ENCODE peak calls at places on chromosome 21, in four cellular contexts. E, D, I and Q are unnamed samples.
A peak's percentile ranks its signal among the peaks of the same experiment; 100 is the strongest.

GRCh38 chr21:39660596-39660995 is 47.9 kb downstream of the B3GALT5 start:
- DNase-seq in E (no peak), D (peak; percentile 71), I (no peak), Q (no peak)

GRCh38 chr21:28207776-28208175 is 784.9 kb downstream of the LTN1 start:
- DNase-seq in E (no peak), D (no peak), I (no peak), Q (no peak)

GRCh38 chr21:45322960-45323461 is 35.3 kb upstream of the POFUT2 start:
- DNase-seq in E (no peak), D (peak; percentile 26), I (no peak), Q (peak; percentile 83)

GRCh38 chr21:21463456-21463855 is 465.2 kb downstream of the NCAM2 start:
- DNase-seq in E (no peak), D (peak; percentile 12), I (no peak), Q (no peak)

GRCh38 chr21:17780539-17780938 is 38.6 kb downstream of the C21orf91 start:
- DNase-seq in E (peak; percentile 51), D (no peak), I (no peak), Q (no peak)

GRCh38 chr21:34340062-34340461 is 23.7 kb upstream of the KCNE2 start:
- DNase-seq in E (no peak), D (no peak), I (no peak), Q (no peak)

GRCh38 chr21:33278736-33279135 is 12.6 kb downstream of the IL10RB start:
- DNase-seq in E (no peak), D (no peak), I (no peak), Q (no peak)

GRCh38 chr21:27475363-27475955 is 508.6 kb upstream of the ADAMTS5 start:
- DNase-seq in E (no peak), D (no peak), I (no peak), Q (no peak)

GRCh38 chr21:29343517-29343916 is 44.8 kb downstream of the BACH1 start:
- DNase-seq in E (no peak), D (no peak), I (no peak), Q (no peak)

GRCh38 chr21:46017148-46017547 is 35.6 kb downstream of the COL6A1 start:
- DNase-seq in E (no peak), D (no peak), I (no peak), Q (no peak)

GRCh38 chr21:17925900-17926299 is 106.7 kb upstream of the C21orf91 start:
- DNase-seq in E (no peak), D (peak; percentile 82), I (no peak), Q (no peak)

GRCh38 chr21:39647476-39647875 is 34.7 kb downstream of the B3GALT5 start:
- DNase-seq in E (no peak), D (no peak), I (no peak), Q (no peak)

GRCh38 chr21:39053126-39053525 is 130.1 kb downstream of the PSMG1 start:
- DNase-seq in E (no peak), D (no peak), I (no peak), Q (no peak)

GRCh38 chr21:41381731-41382130 is 19.9 kb downstream of the MX2 start:
- DNase-seq in E (no peak), D (no peak), I (no peak), Q (no peak)

GRCh38 chr21:14987370-14988170 is 77.2 kb downstream of the NRIP1 start:
- DNase-seq in E (no peak), D (no peak), I (no peak), Q (no peak)

GRCh38 chr21:17455451-17455850 is 57.4 kb upstream of the CXADR start:
- DNase-seq in E (no peak), D (peak; percentile 56), I (no peak), Q (no peak)

GRCh38 chr21:32021319-32022027 is 148.7 kb downstream of the HUNK start:
- DNase-seq in E (no peak), D (no peak), I (peak; percentile 22), Q (no peak)

GRCh38 chr21:46585191-46585953 is 19.5 kb downstream of the S100B start:
- DNase-seq in E (no peak), D (peak; percentile 59), I (no peak), Q (no peak)

GRCh38 chr21:14482165-14482564 is 64.0 kb downstream of the SAMSN1 start:
- DNase-seq in E (peak; percentile 21), D (no peak), I (no peak), Q (no peak)